ENCODE peak calls at places on chromosomes 5 and 9, in four cellular contexts. J is heart right ventricle, D is psoas muscle, O is pancreas. Q is an unnamed sample.

GRCh38 chr5:58235279-58235678 is 224.6 kb downstream of the PLK2 start:
- ATAC-seq in J (no peak), D (peak; percentile 46), O (peak; percentile 74), Q (peak; percentile 75)

GRCh38 chr5:13215806-13216205 is 728.7 kb downstream of the DNAH5 start:
- ATAC-seq in J (no peak), D (no peak), O (peak; percentile 43), Q (no peak)

GRCh38 chr5:57175586-57175985 is 1.7 kb downstream of the GPBP1 start:
- ATAC-seq in J (no peak), D (no peak), O (no peak), Q (no peak)

GRCh38 chr5:136717917-136718316 is 352.6 kb upstream of the TRPC7 start:
- ATAC-seq in J (no peak), D (no peak), O (no peak), Q (no peak)

GRCh38 chr9:4206718-4207117 is 93.2 kb downstream of the GLIS3 start:
- ATAC-seq in J (peak; percentile 65), D (no peak), O (peak; percentile 47), Q (no peak)

GRCh38 chr5:168341178-168341577 is 49.7 kb downstream of the WWC1 start:
- ATAC-seq in J (no peak), D (no peak), O (no peak), Q (no peak)

GRCh38 chr5:36889264-36889663 is 12.7 kb downstream of the NIPBL start:
- ATAC-seq in J (no peak), D (no peak), O (no peak), Q (no peak)

GRCh38 chr9:3482578-3482977 is 43.2 kb downstream of the RFX3 start:
- ATAC-seq in J (no peak), D (no peak), O (no peak), Q (no peak)

GRCh38 chr9:124415102-124415851 is at the start of gene PSMB7:
- ATAC-seq in J (peak; percentile 94), D (peak; percentile 96), O (peak; percentile 97), Q (peak; percentile 95)

GRCh38 chr5:148976569-148977321 is 86.1 kb downstream of the SH3TC2 start:
- ATAC-seq in J (no peak), D (peak; percentile 72), O (no peak), Q (no peak)

GRCh38 chr9:84670106-84670800 is 724 bp downstream of the NTRK2 start:
- ATAC-seq in J (no peak), D (no peak), O (peak; percentile 11), Q (no peak)

GRCh38 chr5:80874162-80874561 is 86.0 kb upstream of the RASGRF2 start:
- ATAC-seq in J (no peak), D (no peak), O (no peak), Q (no peak)

GRCh38 chr5:34452170-34452828 is 203.8 kb upstream of the RAI14 start:
- ATAC-seq in J (no peak), D (no peak), O (peak; percentile 76), Q (no peak)

GRCh38 chr5:23029296-23029695 is 176.2 kb upstream of the CDH12 start:
- ATAC-seq in J (no peak), D (no peak), O (no peak), Q (no peak)

GRCh38 chr9:129052592-129052991 is 16.2 kb downstream of the MIGA2 start:
- ATAC-seq in J (peak; percentile 68), D (peak; percentile 81), O (peak; percentile 97), Q (no peak)

GRCh38 chr5:7897014-7897600 is 28.2 kb downstream of the MTRR start:
- ATAC-seq in J (no peak), D (no peak), O (no peak), Q (no peak)

GRCh38 chr5:112733586-112733985 is 4.1 kb upstream of the APC start:
- ATAC-seq in J (no peak), D (no peak), O (no peak), Q (no peak)
- H3K27ac ChIP-seq in J (no peak overlapping the region), D (no peak overlapping the region), O (no peak overlapping the region), Q (no peak overlapping the region)

DNA sequence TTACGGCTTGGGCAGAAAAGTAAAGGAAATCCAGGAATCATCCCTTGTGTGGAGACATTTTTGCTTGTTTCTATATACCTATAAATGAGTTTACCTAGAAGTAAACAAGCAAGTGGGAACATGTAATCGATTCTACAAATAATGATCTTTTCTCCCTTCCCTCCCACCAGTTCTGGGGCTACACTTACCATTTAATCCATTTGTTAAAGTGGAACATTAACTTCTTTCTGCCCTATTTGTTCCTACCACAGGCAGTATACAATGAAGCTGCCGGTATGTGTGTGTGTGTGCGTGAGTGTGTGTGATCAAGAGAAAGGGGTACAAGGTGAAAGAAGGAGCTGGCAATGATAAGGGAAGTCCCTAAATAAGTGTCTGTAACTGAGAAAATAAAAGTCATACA is 26.4 kb upstream of the ELL2 start:
- ATAC-seq in J (no peak), D (no peak), O (no peak), Q (no peak)
- H3K27ac ChIP-seq in J (no peak overlapping the region), D (no peak overlapping the region), O (peak overlapping the region; percentile 67), Q (no peak overlapping the region)

GRCh38 chr5:944992-945685 is 52.5 kb downstream of the TRIP13 start:
- ATAC-seq in J (no peak), D (no peak), O (no peak), Q (no peak)
- H3K27ac ChIP-seq in J (no peak overlapping the region), D (no peak overlapping the region), O (no peak overlapping the region), Q (peak overlapping the region; percentile 30)

GRCh38 chr5:78549043-78549442 is 99.5 kb downstream of the LHFPL2 start:
- ATAC-seq in J (no peak), D (peak; percentile 25), O (peak; percentile 60), Q (peak; percentile 8)
- H3K27ac ChIP-seq in J (peak overlapping the region; percentile 85), D (peak overlapping the region; percentile 78), O (peak overlapping the region; percentile 57), Q (peak overlapping the region; percentile 78)

DNA sequence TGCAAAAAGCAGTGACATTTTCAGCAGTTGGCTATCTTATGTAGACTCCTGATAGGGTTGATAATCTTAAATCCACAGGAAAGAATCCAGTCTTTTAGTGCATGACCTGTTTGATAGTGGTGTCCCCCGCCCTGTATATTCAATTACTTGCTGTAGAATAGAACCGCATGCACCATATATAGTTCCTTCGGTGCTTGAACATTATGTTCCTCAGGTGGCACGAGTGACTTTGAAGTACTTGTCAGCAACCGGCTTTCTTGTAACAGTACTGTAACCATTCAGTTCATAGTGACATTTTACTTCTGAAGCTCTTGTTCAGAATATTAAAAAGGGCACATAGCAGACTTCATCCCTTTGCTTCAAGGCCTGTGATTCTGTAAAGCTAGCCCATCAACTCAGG is 163.2 kb upstream of the KLF9 start:
- ATAC-seq in J (no peak), D (no peak), O (no peak), Q (no peak)
- H3K27ac ChIP-seq in J (no peak overlapping the region), D (no peak overlapping the region), O (no peak overlapping the region), Q (peak overlapping the region; percentile 39)

DNA sequence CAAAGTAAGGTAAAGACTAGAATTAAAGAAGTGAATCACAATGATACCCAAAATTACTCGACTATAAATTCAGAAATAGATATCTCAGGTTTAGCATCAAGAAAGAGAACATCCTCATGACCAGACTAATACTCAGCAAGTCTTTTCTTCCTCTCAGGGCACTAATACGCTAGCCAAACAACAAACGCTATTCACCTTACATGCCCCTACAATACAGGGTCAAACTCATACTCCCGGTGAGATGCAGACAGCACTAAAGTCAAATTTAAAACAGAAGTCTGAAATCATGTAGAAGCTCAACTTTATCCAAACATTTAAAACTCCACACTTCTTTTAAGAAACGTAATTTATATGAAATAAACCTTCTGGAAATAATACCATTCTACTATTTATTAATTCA is 5.6 kb downstream of the PFDN1 start:
- ATAC-seq in J (peak; percentile 50), D (no peak), O (no peak), Q (no peak)
- H3K27ac ChIP-seq in J (peak overlapping the region; percentile 79), D (peak overlapping the region; percentile 83), O (no peak overlapping the region), Q (no peak overlapping the region)